ENCODE peak calls at places on chromosomes 4 and X, in nine cellular contexts. One of them, this sample, is unnamed.

GRCh38 chrX:63755892-63756291 is 29.1 kb downstream of the ARHGEF9 start:
- DNase-seq in neural progenitor cell: no peak
- DNase-seq in choroid plexus epithelial cell: no peak
- DNase-seq in neural crest cell: no peak
- DNase-seq in foreskin fibroblast: peak; percentile 28
- DNase-seq in endothelial cell: no peak
- DNase-seq in dorsolateral prefrontal cortex: no peak
- DNase-seq in mucosa of descending colon: no peak
- DNase-seq in adrenal gland: no peak
- DNase-seq in this sample: no peak

GRCh38 chr4:87087015-87087920 is 133.2 kb downstream of the KLHL8 start:
- DNase-seq in neural progenitor cell: no peak
- DNase-seq in choroid plexus epithelial cell: no peak
- DNase-seq in neural crest cell: no peak
- DNase-seq in foreskin fibroblast: no peak
- DNase-seq in endothelial cell: no peak
- DNase-seq in dorsolateral prefrontal cortex: no peak
- DNase-seq in mucosa of descending colon: no peak
- DNase-seq in adrenal gland: no peak
- DNase-seq in this sample: no peak

GRCh38 chrX:106608016-106608415 is 3.8 kb upstream of the RADX start:
- DNase-seq in neural progenitor cell: peak; percentile 25
- DNase-seq in choroid plexus epithelial cell: no peak
- DNase-seq in neural crest cell: no peak
- DNase-seq in foreskin fibroblast: no peak
- DNase-seq in endothelial cell: no peak
- DNase-seq in dorsolateral prefrontal cortex: no peak
- DNase-seq in mucosa of descending colon: no peak
- DNase-seq in adrenal gland: peak; percentile 67
- DNase-seq in this sample: no peak

GRCh38 chrX:24243692-24244091 is 70.2 kb downstream of the SUPT20HL2 start:
- DNase-seq in neural progenitor cell: no peak
- DNase-seq in choroid plexus epithelial cell: no peak
- DNase-seq in neural crest cell: no peak
- DNase-seq in foreskin fibroblast: peak; percentile 44
- DNase-seq in endothelial cell: no peak
- DNase-seq in dorsolateral prefrontal cortex: no peak
- DNase-seq in mucosa of descending colon: no peak
- DNase-seq in adrenal gland: no peak
- DNase-seq in this sample: no peak

GRCh38 chr4:47032405-47033106 is 1.2 kb downstream of the GABRB1 start:
- DNase-seq in neural progenitor cell: peak; percentile 88
- DNase-seq in choroid plexus epithelial cell: peak; percentile 65
- DNase-seq in neural crest cell: peak; percentile 78
- DNase-seq in foreskin fibroblast: peak; percentile 73
- DNase-seq in endothelial cell: peak; percentile 86
- DNase-seq in dorsolateral prefrontal cortex: peak; percentile 83
- DNase-seq in mucosa of descending colon: peak; percentile 62
- DNase-seq in adrenal gland: peak; percentile 63
- DNase-seq in this sample: peak; percentile 22

GRCh38 chrX:153971632-153972367 is at the start of gene HCFC1:
- DNase-seq in neural progenitor cell: peak; percentile 95
- DNase-seq in choroid plexus epithelial cell: peak; percentile 88
- DNase-seq in neural crest cell: peak; percentile 93
- DNase-seq in foreskin fibroblast: peak; percentile 92
- DNase-seq in endothelial cell: peak; percentile 77
- DNase-seq in dorsolateral prefrontal cortex: peak; percentile 92
- DNase-seq in mucosa of descending colon: peak; percentile 89
- DNase-seq in adrenal gland: peak; percentile 96
- DNase-seq in this sample: peak; percentile 76

GRCh38 chr4:37389967-37390580 is 145.5 kb downstream of the NWD2 start:
- DNase-seq in neural progenitor cell: peak; percentile 70
- DNase-seq in choroid plexus epithelial cell: peak; percentile 67
- DNase-seq in neural crest cell: peak; percentile 50
- DNase-seq in foreskin fibroblast: peak; percentile 22
- DNase-seq in endothelial cell: peak; percentile 52
- DNase-seq in dorsolateral prefrontal cortex: no peak
- DNase-seq in mucosa of descending colon: peak; percentile 86
- DNase-seq in adrenal gland: peak; percentile 51
- DNase-seq in this sample: no peak

GRCh38 chr4:115851918-115852766 is 738.7 kb upstream of the NDST4 start:
- DNase-seq in neural progenitor cell: peak; percentile 84
- DNase-seq in choroid plexus epithelial cell: peak; percentile 61
- DNase-seq in neural crest cell: peak; percentile 57
- DNase-seq in foreskin fibroblast: peak; percentile 4
- DNase-seq in endothelial cell: peak; percentile 67
- DNase-seq in dorsolateral prefrontal cortex: no peak
- DNase-seq in mucosa of descending colon: peak; percentile 83
- DNase-seq in adrenal gland: peak; percentile 66
- DNase-seq in this sample: no peak

GRCh38 chrX:150084474-150085229 is 146.4 kb upstream of the EOLA2 start:
- DNase-seq in neural progenitor cell: no peak
- DNase-seq in choroid plexus epithelial cell: peak; percentile 64
- DNase-seq in neural crest cell: no peak
- DNase-seq in foreskin fibroblast: peak; percentile 67
- DNase-seq in endothelial cell: no peak
- DNase-seq in dorsolateral prefrontal cortex: no peak
- DNase-seq in mucosa of descending colon: no peak
- DNase-seq in adrenal gland: no peak
- DNase-seq in this sample: no peak

GRCh38 chrX:30863969-30864368 is 25.1 kb downstream of the TAB3 start:
- DNase-seq in neural progenitor cell: no peak
- DNase-seq in choroid plexus epithelial cell: no peak
- DNase-seq in neural crest cell: no peak
- DNase-seq in foreskin fibroblast: peak; percentile 2
- DNase-seq in endothelial cell: no peak
- DNase-seq in dorsolateral prefrontal cortex: no peak
- DNase-seq in mucosa of descending colon: peak; percentile 12
- DNase-seq in adrenal gland: no peak
- DNase-seq in this sample: no peak

DNA sequence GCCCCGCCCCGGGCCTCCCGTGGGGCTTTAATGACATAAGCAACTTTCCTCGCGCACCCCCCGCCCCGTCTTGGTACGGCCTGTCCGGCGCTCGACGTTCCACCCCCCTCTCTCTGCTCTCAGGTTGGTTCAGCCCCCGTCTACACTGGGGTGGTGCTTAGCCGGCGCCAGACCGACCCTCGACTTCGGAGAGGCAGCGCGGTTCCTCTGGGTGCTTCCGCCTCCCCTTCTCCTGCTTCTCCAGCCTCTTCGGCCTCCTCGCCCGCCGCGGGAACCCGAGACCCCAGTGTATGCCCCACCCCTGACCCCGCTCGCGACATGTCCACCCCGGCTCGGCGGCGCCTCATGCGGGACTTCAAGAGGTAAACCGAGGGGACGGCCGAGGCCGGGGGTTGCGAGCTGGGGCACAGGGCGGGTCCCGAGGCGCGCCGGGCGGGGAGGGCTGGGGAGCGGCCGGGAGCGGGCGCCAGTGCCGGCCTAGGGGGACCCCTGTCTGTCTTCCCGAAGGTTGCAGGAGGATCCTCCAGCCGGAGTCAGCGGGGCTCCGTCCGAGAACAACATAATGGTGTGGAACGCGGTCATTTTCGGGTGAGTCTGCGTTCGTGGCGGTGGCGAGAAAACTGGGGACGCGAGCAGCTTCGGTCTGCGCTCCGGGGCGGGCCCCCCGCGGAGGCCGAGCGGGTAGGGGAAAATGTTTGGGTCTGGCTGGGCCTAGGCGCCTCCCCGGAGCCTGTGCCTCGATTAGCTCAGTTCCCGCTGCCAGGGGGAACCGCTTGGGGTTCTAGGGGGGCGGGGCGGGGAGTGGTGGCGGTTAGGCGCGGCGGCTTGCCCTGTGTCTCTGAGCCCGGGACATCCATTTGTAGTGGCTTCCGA is at the start of gene UBE2A:
- DNase-seq in neural progenitor cell: peak; percentile 94
- DNase-seq in choroid plexus epithelial cell: peak; percentile 95
- DNase-seq in neural crest cell: peak; percentile 76
- DNase-seq in foreskin fibroblast: peak; percentile 94
- DNase-seq in endothelial cell: peak; percentile 81
- DNase-seq in dorsolateral prefrontal cortex: peak; percentile 87
- DNase-seq in mucosa of descending colon: peak; percentile 92
- DNase-seq in adrenal gland: peak; percentile 94
- DNase-seq in this sample: peak; percentile 60
- TF ChIP-seq CTCF in neural progenitor cell: peak; percentile 35
- TF ChIP-seq CTCF in choroid plexus epithelial cell: peak; percentile 46
- TF ChIP-seq CTCF in neural crest cell: peak; percentile 32
- TF ChIP-seq CTCF in foreskin fibroblast: peak; percentile 31
- TF ChIP-seq CTCF in endothelial cell: peak; percentile 12
- TF ChIP-seq CTCF in dorsolateral prefrontal cortex: peak; percentile 30
- TF ChIP-seq CTCF in mucosa of descending colon: peak; percentile 24
- TF ChIP-seq CTCF in adrenal gland: no peak
- TF ChIP-seq CTCF in this sample: no peak

GRCh38 chr4:16884673-16885460 is 13.6 kb downstream of the LDB2 start:
- DNase-seq in neural progenitor cell: no peak
- DNase-seq in choroid plexus epithelial cell: no peak
- DNase-seq in neural crest cell: no peak
- DNase-seq in foreskin fibroblast: no peak
- DNase-seq in endothelial cell: no peak
- DNase-seq in dorsolateral prefrontal cortex: no peak
- DNase-seq in mucosa of descending colon: no peak
- DNase-seq in adrenal gland: no peak
- DNase-seq in this sample: no peak
- TF ChIP-seq CTCF in neural progenitor cell: peak; percentile 34
- TF ChIP-seq CTCF in choroid plexus epithelial cell: no peak
- TF ChIP-seq CTCF in neural crest cell: peak; percentile 32
- TF ChIP-seq CTCF in foreskin fibroblast: no peak
- TF ChIP-seq CTCF in endothelial cell: peak; percentile 50
- TF ChIP-seq CTCF in dorsolateral prefrontal cortex: no peak
- TF ChIP-seq CTCF in mucosa of descending colon: no peak
- TF ChIP-seq CTCF in adrenal gland: no peak
- TF ChIP-seq CTCF in this sample: no peak

DNA sequence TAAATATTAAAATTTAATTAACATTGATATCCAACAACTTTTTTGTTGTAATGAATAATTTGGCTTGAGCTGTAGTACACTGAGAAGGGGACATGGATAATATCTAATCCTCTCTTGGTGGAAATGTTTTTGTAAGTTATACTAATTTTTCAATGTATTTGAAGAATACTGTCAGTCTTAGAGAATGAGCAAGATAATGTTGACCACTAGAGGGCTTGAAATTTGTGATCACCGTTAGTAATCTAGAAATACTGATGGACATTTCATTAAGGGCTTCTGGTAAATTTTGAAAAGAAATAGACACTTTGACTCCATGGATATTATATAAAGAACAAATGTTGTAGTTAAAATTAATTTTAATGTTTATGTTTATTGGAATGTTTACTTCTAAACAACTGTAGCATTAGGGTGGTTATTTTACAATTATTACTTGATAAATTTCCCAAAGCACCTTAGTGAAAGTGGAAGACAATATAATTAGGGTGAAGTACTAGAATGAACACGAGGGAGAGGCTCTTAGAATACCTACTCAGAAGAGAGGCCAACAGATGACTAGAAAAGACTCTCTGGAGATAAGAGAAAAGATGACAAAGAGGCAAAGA is 20.0 kb upstream of the CAMK2D start:
- DNase-seq in neural progenitor cell: peak; percentile 14
- DNase-seq in choroid plexus epithelial cell: peak; percentile 70
- DNase-seq in neural crest cell: no peak
- DNase-seq in foreskin fibroblast: peak; percentile 71
- DNase-seq in endothelial cell: no peak
- DNase-seq in dorsolateral prefrontal cortex: no peak
- DNase-seq in mucosa of descending colon: no peak
- DNase-seq in adrenal gland: no peak
- DNase-seq in this sample: no peak
- TF ChIP-seq CTCF in neural progenitor cell: peak; percentile 77
- TF ChIP-seq CTCF in choroid plexus epithelial cell: peak; percentile 63
- TF ChIP-seq CTCF in neural crest cell: peak; percentile 81
- TF ChIP-seq CTCF in foreskin fibroblast: peak; percentile 49
- TF ChIP-seq CTCF in endothelial cell: peak; percentile 90
- TF ChIP-seq CTCF in dorsolateral prefrontal cortex: peak; percentile 79
- TF ChIP-seq CTCF in mucosa of descending colon: no peak
- TF ChIP-seq CTCF in adrenal gland: peak; percentile 60
- TF ChIP-seq CTCF in this sample: no peak

DNA sequence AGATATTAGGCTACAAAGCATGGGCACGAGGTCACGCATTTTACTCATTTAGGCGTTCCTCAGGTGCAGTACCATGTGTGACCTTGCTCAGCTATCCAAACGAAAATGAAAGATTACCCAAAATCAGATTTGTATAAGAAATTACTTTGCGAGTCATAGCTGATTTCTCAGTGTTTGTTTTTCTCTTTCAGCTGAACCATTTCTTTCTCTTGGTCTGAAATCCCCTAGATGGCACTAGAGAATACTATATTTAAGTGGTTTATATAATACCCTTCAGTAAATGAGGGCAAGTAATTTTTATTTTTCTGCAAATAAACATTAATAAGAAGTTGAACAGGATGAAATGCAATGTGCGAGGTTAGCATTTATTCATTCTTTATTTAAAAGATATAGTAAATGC is 496.6 kb downstream of the STIM2 start:
- DNase-seq in neural progenitor cell: no peak
- DNase-seq in choroid plexus epithelial cell: peak; percentile 1
- DNase-seq in neural crest cell: no peak
- DNase-seq in foreskin fibroblast: peak; percentile 41
- DNase-seq in endothelial cell: no peak
- DNase-seq in dorsolateral prefrontal cortex: no peak
- DNase-seq in mucosa of descending colon: no peak
- DNase-seq in adrenal gland: no peak
- DNase-seq in this sample: no peak
- TF ChIP-seq CTCF in neural progenitor cell: peak; percentile 54
- TF ChIP-seq CTCF in choroid plexus epithelial cell: no peak
- TF ChIP-seq CTCF in neural crest cell: peak; percentile 55
- TF ChIP-seq CTCF in foreskin fibroblast: peak; percentile 22
- TF ChIP-seq CTCF in endothelial cell: no peak
- TF ChIP-seq CTCF in dorsolateral prefrontal cortex: peak; percentile 65
- TF ChIP-seq CTCF in mucosa of descending colon: no peak
- TF ChIP-seq CTCF in adrenal gland: no peak
- TF ChIP-seq CTCF in this sample: no peak

DNA sequence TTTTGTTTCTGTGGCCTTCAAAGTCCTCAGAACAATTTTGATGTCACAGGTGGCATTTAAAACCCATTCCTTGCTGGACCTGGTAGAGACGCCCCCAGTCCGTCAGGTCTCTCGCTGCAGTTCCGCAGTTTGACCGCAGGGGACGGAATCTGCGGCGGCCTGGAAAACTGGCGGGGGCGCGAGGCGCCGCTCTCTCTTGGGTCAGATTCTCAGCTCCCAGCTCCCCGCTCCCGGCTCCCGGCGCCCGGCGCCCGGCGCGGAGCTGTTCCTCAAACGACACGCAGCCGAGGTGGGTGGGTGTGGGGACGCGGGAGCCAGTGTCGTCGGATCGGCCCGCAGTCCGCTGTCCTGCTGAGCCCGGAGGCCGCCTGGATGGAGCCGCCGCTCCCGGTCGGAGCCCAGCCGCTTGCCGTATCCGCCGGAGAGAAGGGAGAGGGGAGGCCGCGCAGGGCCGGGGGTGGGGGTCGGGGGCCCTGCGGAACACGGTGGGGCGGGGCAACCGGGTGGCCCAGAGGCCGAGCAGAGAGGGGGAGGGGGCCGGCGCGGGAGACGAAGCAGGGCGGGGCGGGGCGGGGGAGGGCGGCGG is at the start of gene OCRL:
- DNase-seq in neural progenitor cell: peak; percentile 84
- DNase-seq in choroid plexus epithelial cell: peak; percentile 68
- DNase-seq in neural crest cell: peak; percentile 86
- DNase-seq in foreskin fibroblast: peak; percentile 81
- DNase-seq in endothelial cell: peak; percentile 68
- DNase-seq in dorsolateral prefrontal cortex: peak; percentile 75
- DNase-seq in mucosa of descending colon: peak; percentile 73
- DNase-seq in adrenal gland: peak; percentile 84
- DNase-seq in this sample: peak; percentile 46
- TF ChIP-seq CTCF in neural progenitor cell: peak; percentile 63
- TF ChIP-seq CTCF in choroid plexus epithelial cell: peak; percentile 72
- TF ChIP-seq CTCF in neural crest cell: peak; percentile 81
- TF ChIP-seq CTCF in foreskin fibroblast: peak; percentile 66
- TF ChIP-seq CTCF in endothelial cell: peak; percentile 65
- TF ChIP-seq CTCF in dorsolateral prefrontal cortex: peak; percentile 72
- TF ChIP-seq CTCF in mucosa of descending colon: peak; percentile 69
- TF ChIP-seq CTCF in adrenal gland: peak; percentile 62
- TF ChIP-seq CTCF in this sample: peak; percentile 30